ENCODE peak calls at places on chromosomes 5 and 9, in ten cellular contexts. R is fibroblast of lung; Y is mucosa of descending colon; V is AG09309; B is CD8-positive, alpha-beta T cell; S is MM.1S; H is neural crest cell; D is right atrium auricular region; G is left ventricle myocardium inferior; C is lower leg skin. U is an unnamed sample.

GRCh38 chr9:98610196-98610595 is 98.5 kb downstream of the GABBR2 start:
- DNase-seq in H (no peak), C (no peak), S (no peak), G (no peak), R (peak), Y (no peak), D (no peak), B (no peak), V (no peak), U (no peak)

GRCh38 chr5:138459311-138459710 is 6.0 kb upstream of the EGR1 start:
- DNase-seq in Y (peak), H (no peak), S (peak), V (no peak), R (no peak), B (peak), D (no peak), G (no peak), C (no peak), U (no peak)

GRCh38 chr5:143041972-143042770 is 272.0 kb downstream of the ARHGAP26 start:
- DNase-seq in S (no peak), G (no peak), R (peak), Y (no peak), B (no peak), D (no peak), C (no peak), H (no peak), V (no peak), U (no peak)

GRCh38 chr9:131959887-131960286 is 119.8 kb downstream of the MED27 start:
- DNase-seq in G (no peak), C (no peak), H (no peak), R (no peak), S (no peak), D (no peak), Y (no peak), V (no peak), B (no peak), U (no peak)

GRCh38 chr5:154646841-154647759 is 108.1 kb upstream of the LARP1 start:
- DNase-seq in B (peak), S (no peak), V (no peak), G (peak), R (peak), Y (peak), C (no peak), D (peak), H (no peak), U (peak)

GRCh38 chr5:36152324-36153298 is 700 bp downstream of the SKP2 start:
- DNase-seq in H (no peak), B (no peak), G (no peak), V (no peak), Y (peak), D (no peak), C (no peak), R (peak), S (peak), U (no peak)

GRCh38 chr5:142280066-142281011 is 44.5 kb downstream of the SPRY4 start:
- DNase-seq in H (peak), G (peak), V (no peak), S (no peak), Y (no peak), C (peak), R (peak), B (no peak), D (peak), U (no peak)

GRCh38 chr5:3126639-3127038 is 375.2 kb upstream of the IRX2 start:
- DNase-seq in S (no peak), D (peak), H (no peak), C (no peak), G (no peak), V (no peak), R (no peak), Y (no peak), B (no peak), U (no peak)

GRCh38 chr5:67941750-67942450 is 273.7 kb upstream of the PIK3R1 start:
- DNase-seq in D (no peak), Y (no peak), B (no peak), V (peak), G (no peak), S (no peak), C (no peak), H (no peak), R (peak), U (no peak)

GRCh38 chr5:10157085-10157669 is 92.5 kb downstream of the ATPSCKMT start:
- DNase-seq in H (no peak), G (no peak), R (no peak), V (no peak), S (no peak), D (no peak), B (no peak), Y (no peak), C (no peak), U (no peak)

GRCh38 chr9:77939149-77939668 is 92.4 kb downstream of the GNAQ start:
- DNase-seq in V (no peak), G (no peak), R (peak), C (no peak), H (no peak), B (no peak), Y (no peak), S (no peak), D (no peak), U (no peak)

GRCh38 chr5:81269751-81270686 is 31.4 kb upstream of the ZCCHC9 start:
- DNase-seq in B (no peak), V (no peak), Y (no peak), D (no peak), H (no peak), G (no peak), S (no peak), C (no peak), R (no peak), U (no peak)

GRCh38 chr5:62779010-62779422 is 200.4 kb downstream of the LRRC70 start:
- DNase-seq in B (no peak), Y (no peak), V (peak), R (peak), C (peak), H (peak), S (peak), D (no peak), G (no peak), U (peak)

GRCh38 chr5:58407042-58407709 is 52.7 kb downstream of the PLK2 start:
- DNase-seq in C (no peak), G (no peak), S (no peak), H (no peak), D (no peak), R (peak), B (no peak), Y (no peak), V (peak), U (peak)

GRCh38 chr9:135939351-135940265 is 21.6 kb downstream of the UBAC1 start:
- DNase-seq in V (no peak), D (no peak), S (no peak), B (peak), G (no peak), C (no peak), H (no peak), R (no peak), Y (no peak), U (no peak)

GRCh38 chr5:64163746-64164145 is 1.9 kb upstream of the RNF180 start:
- DNase-seq in H (no peak), G (no peak), C (no peak), V (no peak), D (no peak), R (no peak), S (no peak), B (no peak), Y (no peak), U (no peak)

GRCh38 chr9:71755869-71756268 is 12.4 kb downstream of the CEMIP2 start:
- DNase-seq in C (no peak), S (no peak), Y (no peak), H (no peak), B (no peak), D (no peak), R (no peak), V (no peak), G (no peak), U (no peak)

GRCh38 chr5:31193591-31194457 is at the start of gene CDH6:
- DNase-seq in G (peak), S (no peak), D (no peak), C (no peak), H (peak), B (no peak), Y (peak), V (no peak), R (peak), U (no peak)

GRCh38 chr9:131965101-131965500 is 114.6 kb downstream of the MED27 start:
- DNase-seq in C (no peak), G (no peak), D (no peak), B (no peak), Y (no peak), H (no peak), S (no peak), V (no peak), R (peak), U (peak)

GRCh38 chr9:91207481-91207888 is 154.2 kb downstream of the AUH start:
- DNase-seq in R (peak), B (no peak), Y (no peak), H (no peak), S (no peak), V (peak), G (no peak), D (no peak), C (no peak), U (no peak)

GRCh38 chr5:150615141-150615699 is 25.2 kb upstream of the SYNPO start:
- DNase-seq in V (no peak), B (no peak), S (no peak), Y (peak), G (peak), C (no peak), H (no peak), R (peak), D (no peak), U (no peak)

GRCh38 chr5:34699155-34700077 is 43.3 kb downstream of the RAI14 start:
- DNase-seq in C (no peak), V (no peak), D (no peak), R (no peak), G (no peak), B (no peak), S (no peak), H (no peak), Y (peak), U (no peak)

GRCh38 chr9:37340961-37341360 is 81.5 kb upstream of the GRHPR start:
- DNase-seq in Y (no peak), G (no peak), C (no peak), D (no peak), R (no peak), B (no peak), V (no peak), H (no peak), S (no peak), U (no peak)

GRCh38 chr9:130287736-130288135 is 22.2 kb downstream of the HMCN2 start:
- DNase-seq in B (no peak), C (no peak), Y (no peak), H (no peak), D (no peak), G (no peak), V (no peak), S (no peak), R (no peak), U (no peak)

GRCh38 chr9:116287721-116288120 is 134.1 kb downstream of the PAPPA start:
- DNase-seq in V (no peak), H (no peak), D (no peak), C (no peak), R (peak), G (no peak), S (no peak), Y (no peak), B (no peak), U (no peak)

GRCh38 chr5:55668356-55668755 is 43.8 kb downstream of the SLC38A9 start:
- DNase-seq in H (no peak), D (no peak), Y (no peak), R (peak), G (no peak), B (no peak), V (peak), C (no peak), S (no peak), U (peak)

GRCh38 chr9:8486095-8486494 is 686.5 kb upstream of the DMAC1 start:
- DNase-seq in G (no peak), C (no peak), S (no peak), D (no peak), H (no peak), Y (peak), V (peak), B (no peak), R (peak), U (peak)
- TF ChIP-seq CTCF in G (peak), C (no peak), S (no peak), D (peak), H (peak), Y (no peak), V (no peak), B (no peak), R (peak), U (peak)

GRCh38 chr9:84667571-84668203 is 1.8 kb upstream of the NTRK2 start:
- DNase-seq in G (peak), Y (no peak), D (no peak), V (no peak), C (peak), R (peak), S (peak), B (no peak), H (peak), U (peak)
- TF ChIP-seq CTCF in G (peak), Y (no peak), D (peak), V (peak), C (no peak), R (peak), S (peak), B (no peak), H (peak), U (peak)

DNA sequence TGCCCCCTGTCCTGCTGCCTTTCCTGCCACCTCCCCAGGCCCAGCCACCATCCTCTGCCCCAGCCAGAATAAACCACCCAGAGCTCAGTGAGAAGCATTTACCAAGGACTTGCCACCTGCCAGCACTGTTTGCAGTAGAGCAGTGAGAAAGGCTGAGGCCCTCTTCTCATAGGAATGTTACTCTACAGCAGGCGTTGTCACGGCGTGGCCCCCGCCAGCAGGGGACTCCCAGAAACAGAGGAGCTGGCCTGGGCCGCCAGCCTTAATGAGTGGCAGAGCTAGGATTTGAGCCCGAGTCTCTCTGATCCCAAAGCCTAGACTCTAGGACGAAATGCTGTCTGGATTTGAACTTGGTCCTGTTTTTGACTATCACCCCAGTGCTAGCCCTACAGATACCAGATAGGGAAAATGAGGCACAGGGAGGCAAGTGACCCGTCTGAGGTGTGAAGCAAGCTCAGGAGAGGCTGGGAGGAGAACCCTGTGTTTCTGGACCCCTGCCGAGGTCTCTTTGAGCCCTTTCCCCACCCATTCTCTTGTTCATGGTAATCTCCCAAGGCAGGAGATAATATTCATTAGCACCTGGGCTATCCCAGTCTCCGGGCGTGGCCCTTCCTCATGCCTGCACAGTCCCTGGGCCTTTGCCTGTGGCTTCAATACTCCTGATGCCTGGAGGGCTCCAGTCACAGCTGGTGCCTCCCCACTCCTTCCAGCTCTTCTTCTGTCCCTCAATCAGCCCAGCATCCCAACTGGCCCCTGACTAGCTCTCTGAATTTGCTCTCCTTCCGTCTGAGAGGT is 30.7 kb downstream of the HRH2 start:
- DNase-seq in D (no peak), Y (no peak), R (no peak), V (no peak), C (no peak), H (no peak), S (no peak), B (no peak), G (no peak), U (no peak)
- TF ChIP-seq CTCF in D (no peak), Y (no peak), R (no peak), V (no peak), C (no peak), H (no peak), S (no peak), B (no peak), G (no peak), U (no peak)

GRCh38 chr5:180018661-180019060 is 52.9 kb downstream of the RNF130 start:
- DNase-seq in S (no peak), H (no peak), G (no peak), C (no peak), Y (no peak), V (no peak), R (peak), D (no peak), B (no peak), U (no peak)

GRCh38 chr5:180026320-180026719 is 45.2 kb downstream of the RNF130 start:
- DNase-seq in C (no peak), H (no peak), R (peak), Y (no peak), G (no peak), B (no peak), V (no peak), D (no peak), S (peak), U (peak)

GRCh38 chr5:180026725-180027448 is 44.7 kb downstream of the RNF130 start:
- DNase-seq in R (peak), G (no peak), C (no peak), S (peak), B (no peak), Y (no peak), V (no peak), H (no peak), D (no peak), U (no peak)

GRCh38 chr5:180020176-180020575 is 51.4 kb downstream of the RNF130 start:
- DNase-seq in H (no peak), R (no peak), D (no peak), S (no peak), G (no peak), C (no peak), V (no peak), Y (no peak), B (no peak), U (no peak)

GRCh38 chr5:180021900-180022299 is 49.7 kb downstream of the RNF130 start:
- DNase-seq in B (no peak), G (no peak), H (no peak), S (no peak), V (no peak), C (no peak), Y (no peak), D (no peak), R (no peak), U (no peak)
- TF ChIP-seq CTCF in B (no peak), G (no peak), H (peak), S (no peak), V (no peak), C (no peak), Y (no peak), D (no peak), R (no peak), U (peak)

GRCh38 chr5:132746592-132747063 is 598 bp upstream of the CCNI2 start:
- DNase-seq in C (no peak), Y (no peak), G (no peak), B (peak), V (no peak), H (no peak), S (no peak), D (no peak), R (no peak), U (no peak)
- TF ChIP-seq CTCF in C (no peak), Y (no peak), G (no peak), B (peak), V (peak), H (peak), S (peak), D (peak), R (no peak), U (peak)

GRCh38 chr9:114085404-114085803 is 7.3 kb upstream of the AMBP start:
- DNase-seq in R (no peak), S (no peak), H (no peak), C (no peak), D (no peak), B (no peak), Y (no peak), G (no peak), V (no peak), U (no peak)
- TF ChIP-seq CTCF in R (no peak), S (no peak), H (no peak), C (no peak), D (no peak), B (no peak), Y (no peak), G (no peak), V (no peak), U (no peak)

DNA sequence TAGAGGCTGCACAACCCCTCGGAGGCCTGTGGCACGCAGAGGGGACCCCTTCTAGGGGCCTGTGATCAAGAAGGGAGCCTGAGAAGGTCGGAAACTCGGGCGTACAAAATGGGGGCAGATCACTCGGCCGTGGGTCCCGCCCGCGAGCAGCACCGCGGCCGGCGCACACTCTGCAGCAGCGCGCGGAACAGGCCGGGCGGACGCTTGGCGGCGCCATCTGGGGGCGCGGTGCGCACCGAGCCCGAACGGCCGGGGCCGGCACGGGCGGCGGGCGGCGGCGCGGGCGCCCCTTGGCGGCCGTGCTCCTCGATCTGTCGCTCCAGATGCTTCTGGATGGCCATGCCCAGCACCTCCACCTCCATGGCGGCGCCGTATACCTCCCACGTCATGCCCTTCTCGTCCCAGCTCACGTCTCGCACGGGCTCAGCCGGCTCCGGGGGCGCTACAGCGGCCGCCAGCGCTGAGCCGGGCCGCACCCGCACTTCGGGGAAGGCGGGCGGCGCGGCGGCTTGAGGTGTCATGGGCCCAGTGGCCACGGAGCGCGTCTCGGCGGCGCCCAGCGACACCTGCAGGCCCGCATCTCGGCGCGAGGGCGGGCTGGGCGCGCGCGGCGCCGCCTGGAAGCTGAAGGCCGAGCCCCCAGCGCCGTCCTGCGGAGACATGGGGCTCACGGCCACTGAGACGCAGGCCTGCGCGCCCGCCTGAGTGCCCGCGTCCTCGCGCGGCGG is 13.1 kb downstream of the GPRIN1 start:
- DNase-seq in G (peak), Y (peak), R (no peak), H (no peak), V (no peak), D (no peak), S (no peak), B (peak), C (no peak), U (no peak)
- TF ChIP-seq CTCF in G (peak), Y (peak), R (no peak), H (no peak), V (no peak), D (peak), S (no peak), B (no peak), C (no peak), U (no peak)

GRCh38 chr9:100222674-100223073 is 123.6 kb downstream of the INVS start:
- DNase-seq in Y (no peak), V (peak), G (no peak), R (peak), S (peak), H (no peak), C (no peak), D (no peak), B (no peak), U (no peak)
- TF ChIP-seq CTCF in Y (no peak), V (peak), G (peak), R (peak), S (peak), H (peak), C (no peak), D (peak), B (no peak), U (peak)

DNA sequence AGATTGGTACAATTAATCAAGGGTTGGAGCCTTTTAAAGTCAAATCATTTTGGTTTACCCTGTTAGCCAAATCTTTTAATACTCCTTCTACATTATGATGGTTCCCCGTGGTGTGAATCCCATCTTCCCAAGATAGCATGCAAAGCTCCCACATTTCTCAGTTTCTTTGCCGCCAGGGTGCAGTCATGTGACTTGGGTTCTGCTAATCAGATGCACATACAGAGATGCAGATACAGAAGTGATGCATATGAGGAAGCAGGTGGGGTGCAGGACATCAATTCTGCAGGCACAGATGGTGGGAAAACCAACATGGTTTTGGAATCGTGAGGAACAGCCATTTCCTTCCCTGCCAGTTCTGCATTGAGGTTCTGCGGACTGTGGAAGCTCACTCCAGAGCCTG is 8.4 kb upstream of the MAST4 start:
- DNase-seq in B (no peak), H (no peak), Y (no peak), D (no peak), S (no peak), R (no peak), V (no peak), C (no peak), G (no peak), U (no peak)
- TF ChIP-seq CTCF in B (no peak), H (no peak), Y (no peak), D (no peak), S (no peak), R (no peak), V (no peak), C (no peak), G (no peak), U (no peak)

GRCh38 chr5:106454651-106455415 is 1215.9 kb downstream of the EFNA5 start:
- DNase-seq in D (no peak), B (no peak), S (no peak), G (no peak), V (no peak), Y (no peak), C (no peak), H (peak), R (peak), U (peak)
- TF ChIP-seq CTCF in D (peak), B (no peak), S (peak), G (peak), V (peak), Y (no peak), C (no peak), H (peak), R (peak), U (peak)